ENCODE peak calls at places on chromosomes 2 and 18, in four cellular contexts. K, R, H and T are unnamed samples.

GRCh38 chr2:157971702-157972101 is 95.6 kb upstream of the ACVR1 start:
- DNase-seq in K (no peak), R (no peak), H (no peak), T (no peak)

GRCh38 chr2:164954954-164955701 is at the start of gene SLC38A11:
- DNase-seq in K (no peak), R (no peak), H (peak), T (peak)

GRCh38 chr18:43539862-43540261 is 262.6 kb upstream of the SYT4 start:
- DNase-seq in K (no peak), R (no peak), H (no peak), T (no peak)

GRCh38 chr2:167719410-167719809 is 528.0 kb downstream of the STK39 start:
- DNase-seq in K (no peak), R (no peak), H (no peak), T (no peak)

GRCh38 chr2:171798156-171798815 is 95.8 kb downstream of the SLC25A12 start:
- DNase-seq in K (no peak), R (no peak), H (no peak), T (no peak)

GRCh38 chr2:45778720-45779171 is 127.3 kb downstream of the PRKCE start:
- DNase-seq in K (peak), R (no peak), H (peak), T (peak)

GRCh38 chr2:141557329-141558098 is 573.3 kb downstream of the LRP1B start:
- DNase-seq in K (no peak), R (peak), H (no peak), T (no peak)

GRCh38 chr2:60581461-60582282 is 28.2 kb upstream of the BCL11A start:
- DNase-seq in K (peak), R (peak), H (peak), T (peak)

GRCh38 chr2:231966886-231967285 is 5.4 kb downstream of the DIS3L2 start:
- DNase-seq in K (no peak), R (no peak), H (no peak), T (no peak)

DNA sequence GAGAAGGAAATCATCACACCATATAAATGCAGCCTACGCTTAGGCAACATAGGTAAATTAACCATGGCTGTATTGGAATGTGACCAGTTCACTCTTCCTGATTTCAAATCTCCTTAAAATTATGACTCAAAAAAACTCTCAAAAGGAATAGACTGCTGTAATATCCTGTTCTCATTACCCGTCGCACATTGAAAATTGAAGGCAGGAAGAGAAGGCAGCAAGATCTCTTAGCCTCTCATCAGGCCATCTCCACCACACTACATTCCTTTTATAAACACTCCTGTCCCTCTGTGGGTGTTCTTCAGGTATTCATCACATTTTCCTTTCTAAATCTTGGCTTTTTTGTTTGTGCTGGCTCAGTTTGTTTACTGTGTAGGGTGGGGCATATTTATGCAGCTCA is 83.2 kb downstream of the PPP1R1C start:
- DNase-seq in K (no peak), R (no peak), H (no peak), T (no peak)
- H3K27ac ChIP-seq in K (no peak), R (no peak), H (no peak), T (no peak)

GRCh38 chr2:229909090-229909489 is 12.7 kb downstream of the TRIP12 start:
- DNase-seq in K (no peak), R (no peak), H (no peak), T (no peak)

GRCh38 chr2:229901819-229902218 is 20.0 kb downstream of the TRIP12 start:
- DNase-seq in K (no peak), R (no peak), H (no peak), T (no peak)

GRCh38 chr2:229910147-229910831 is 11.5 kb downstream of the TRIP12 start:
- DNase-seq in K (no peak), R (no peak), H (no peak), T (no peak)

GRCh38 chr2:229910832-229911412 is 10.9 kb downstream of the TRIP12 start:
- DNase-seq in K (no peak), R (no peak), H (no peak), T (no peak)

DNA sequence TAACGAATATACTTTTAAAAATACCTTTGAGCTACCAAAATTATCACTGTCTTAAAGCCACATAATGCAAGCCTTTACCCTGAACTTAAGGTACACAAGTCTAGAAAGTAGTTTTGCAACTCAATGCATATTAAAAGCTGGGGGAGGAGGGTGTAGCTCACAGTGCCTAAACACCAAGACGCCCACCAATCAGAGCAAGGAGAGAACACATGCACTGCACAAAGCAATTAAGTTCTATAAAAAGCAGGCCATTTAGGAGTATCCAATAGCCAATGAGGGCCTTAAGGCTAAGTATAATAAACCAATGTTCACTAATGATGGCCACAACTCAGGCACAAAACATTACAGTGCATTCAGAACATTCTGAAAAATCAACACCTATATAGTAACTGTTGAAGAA is 16.2 kb downstream of the TRIP12 start:
- DNase-seq in K (no peak), R (no peak), H (no peak), T (no peak)
- H3K27ac ChIP-seq in K (no peak), R (no peak), H (no peak), T (no peak)

GRCh38 chr18:57436193-57436964 is 1.2 kb downstream of the ONECUT2 start:
- DNase-seq in K (no peak), R (no peak), H (no peak), T (no peak)

GRCh38 chr18:57437782-57438668 is 2.9 kb downstream of the ONECUT2 start:
- DNase-seq in K (no peak), R (no peak), H (peak), T (peak)

GRCh38 chr18:57436965-57437333 is 1.8 kb downstream of the ONECUT2 start:
- DNase-seq in K (no peak), R (no peak), H (no peak), T (no peak)

GRCh38 chr18:57438669-57439616 is 3.8 kb downstream of the ONECUT2 start:
- DNase-seq in K (no peak), R (no peak), H (no peak), T (no peak)

DNA sequence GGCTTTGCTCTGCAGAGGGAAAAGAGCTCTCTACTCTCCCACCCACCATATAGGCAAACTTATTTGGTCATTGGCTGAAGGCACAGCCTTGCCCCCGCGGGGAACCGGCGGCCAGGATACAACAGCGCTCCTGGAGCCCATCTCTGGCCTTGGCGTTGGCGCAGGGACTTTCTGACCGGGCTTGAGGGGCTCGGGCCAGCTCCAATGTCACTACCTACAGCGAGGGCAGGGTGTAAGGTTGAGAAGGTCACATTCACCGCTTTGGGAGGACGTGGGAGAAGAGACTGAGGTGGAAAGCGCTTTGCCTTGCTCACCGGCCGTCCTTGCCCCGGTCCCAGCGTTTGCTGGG is 2.2 kb downstream of the ONECUT2 start:
- DNase-seq in K (no peak), R (no peak), H (no peak), T (no peak)
- H3K27ac ChIP-seq in K (no peak), R (no peak), H (no peak), T (no peak)

GRCh38 chr2:144489315-144489920 is 30.5 kb downstream of the ZEB2 start:
- DNase-seq in K (no peak), R (no peak), H (no peak), T (no peak)
- H3K27ac ChIP-seq in K (no peak), R (no peak), H (no peak), T (no peak)